ENCODE peak calls at places on chromosomes 1 and 21, in four cellular contexts. X, W, U and S are unnamed samples. For H3K9me3, the result is how much of the 10 kb centered on the place peaks cover.

GRCh38 chr1:212388985-212389716 is 25.5 kb downstream of the PACC1 start:
- ATAC-seq in X (no peak), W (no peak), U (no peak), S (no peak)

GRCh38 chr1:224673161-224673560 is 57.0 kb downstream of the CNIH3 start:
- ATAC-seq in X (no peak), W (no peak), U (no peak), S (no peak)

GRCh38 chr21:44765231-44766013 is 36.2 kb downstream of the UBE2G2 start:
- ATAC-seq in X (peak), W (no peak), U (peak), S (no peak)

GRCh38 chr1:226973898-226974543 is 33.9 kb downstream of the COQ8A start:
- ATAC-seq in X (no peak), W (no peak), U (peak), S (peak)

GRCh38 chr1:68481041-68481440 is 15.8 kb downstream of the DEPDC1 start:
- ATAC-seq in X (no peak), W (no peak), U (no peak), S (no peak)

GRCh38 chr1:24929876-24930702 is at the start of gene RUNX3:
- ATAC-seq in X (peak), W (peak), U (no peak), S (peak)

GRCh38 chr1:66367369-66367768 is 166.6 kb upstream of the SGIP1 start:
- ATAC-seq in X (no peak), W (no peak), U (no peak), S (no peak)

GRCh38 chr1:203199481-203200058 is 13.1 kb upstream of the CHI3L1 start:
- ATAC-seq in X (no peak), W (no peak), U (no peak), S (peak)

GRCh38 chr1:3668585-3669300 is 16.4 kb downstream of the TP73 start:
- ATAC-seq in X (no peak), W (peak), U (peak), S (peak)

GRCh38 chr1:64393790-64394189 is 76.1 kb upstream of the CACHD1 start:
- ATAC-seq in X (no peak), W (no peak), U (no peak), S (no peak)

GRCh38 chr1:234836045-234836681 is 226.2 kb upstream of the IRF2BP2 start:
- ATAC-seq in X (peak), W (no peak), U (no peak), S (no peak)

GRCh38 chr21:24840287-24840686 is 767.0 kb downstream of the MRPL39 start:
- ATAC-seq in X (no peak), W (no peak), U (peak), S (no peak)

GRCh38 chr21:35035581-35035980 is 13.5 kb downstream of the RUNX1 start:
- ATAC-seq in X (no peak), W (no peak), U (no peak), S (no peak)

GRCh38 chr1:155277896-155278688 is 829 bp downstream of the HCN3 start:
- ATAC-seq in X (peak), W (peak), U (peak), S (peak)

GRCh38 chr1:68383092-68383491 is 66.7 kb downstream of the RPE65 start:
- ATAC-seq in X (no peak), W (no peak), U (no peak), S (no peak)

GRCh38 chr1:148318900-148319242 is 164.2 kb downstream of the PPIAL4G start:
- ATAC-seq in X (no peak), W (no peak), U (no peak), S (no peak)

GRCh38 chr1:59025898-59026426 is 242.1 kb upstream of the JUN start:
- ATAC-seq in X (peak), W (no peak), U (no peak), S (no peak)

GRCh38 chr1:220330265-220330664 is 58.0 kb upstream of the RAB3GAP2 start:
- ATAC-seq in X (peak), W (no peak), U (no peak), S (no peak)

GRCh38 chr1:6913086-6913485 is 127.8 kb downstream of the CAMTA1 start:
- ATAC-seq in X (no peak), W (no peak), U (peak), S (no peak)

GRCh38 chr1:240138867-240139266 is 47.2 kb downstream of the FMN2 start:
- ATAC-seq in X (no peak), W (no peak), U (no peak), S (no peak)

GRCh38 chr1:1826356-1827088 is 48.3 kb upstream of the NADK start:
- ATAC-seq in X (no peak), W (no peak), U (no peak), S (no peak)

GRCh38 chr1:43147625-43148319 is 24.3 kb downstream of the EBNA1BP2 start:
- ATAC-seq in X (no peak), W (peak), U (peak), S (peak)

GRCh38 chr1:101410048-101410878 is 173.4 kb downstream of the S1PR1 start:
- ATAC-seq in X (peak), W (no peak), U (no peak), S (no peak)

GRCh38 chr21:39669485-39669884 is 56.7 kb downstream of the B3GALT5 start:
- ATAC-seq in X (no peak), W (no peak), U (no peak), S (no peak)

GRCh38 chr1:115507256-115507589 is 134.5 kb upstream of the VANGL1 start:
- ATAC-seq in X (no peak), W (peak), U (peak), S (no peak)

GRCh38 chr1:89604414-89604735 is 28.5 kb upstream of the LRRC8C start:
- ATAC-seq in X (no peak), W (no peak), U (no peak), S (no peak)

GRCh38 chr1:191618202-191618601 is 540.1 kb upstream of the RGS18 start:
- ATAC-seq in X (no peak), W (no peak), U (no peak), S (no peak)

GRCh38 chr1:203480525-203481084 is 5.0 kb downstream of the PRELP start:
- ATAC-seq in X (peak), W (peak), U (peak), S (peak)

GRCh38 chr21:45916011-45916840 is 65.3 kb upstream of the COL6A1 start:
- ATAC-seq in X (no peak), W (no peak), U (peak), S (no peak)

GRCh38 chr1:156115514-156116374 is 1.2 kb downstream of the LMNA start:
- ATAC-seq in X (peak), W (no peak), U (peak), S (no peak)

GRCh38 chr21:46471514-46471913 is 12.8 kb downstream of the DIP2A start:
- ATAC-seq in X (no peak), W (no peak), U (no peak), S (no peak)

GRCh38 chr1:26360051-26360806 is 6.3 kb upstream of the CRYBG2 start:
- ATAC-seq in X (peak), W (no peak), U (no peak), S (no peak)

GRCh38 chr21:40841524-40842196 is 5.3 kb downstream of the DSCAM start:
- ATAC-seq in X (no peak), W (no peak), U (peak), S (no peak)

GRCh38 chr1:3375256-3375655 is 79.2 kb upstream of the ARHGEF16 start:
- ATAC-seq in X (no peak), W (no peak), U (no peak), S (no peak)

GRCh38 chr1:108053291-108054023 is 88.5 kb upstream of the VAV3 start:
- ATAC-seq in X (no peak), W (no peak), U (no peak), S (peak)

GRCh38 chr1:152928671-152929070 is 18.3 kb upstream of the SPRR5 start:
- ATAC-seq in X (no peak), W (no peak), U (no peak), S (no peak)

GRCh38 chr1:152932170-152932811 is 14.7 kb upstream of the SPRR5 start:
- ATAC-seq in X (peak), W (no peak), U (no peak), S (no peak)

DNA sequence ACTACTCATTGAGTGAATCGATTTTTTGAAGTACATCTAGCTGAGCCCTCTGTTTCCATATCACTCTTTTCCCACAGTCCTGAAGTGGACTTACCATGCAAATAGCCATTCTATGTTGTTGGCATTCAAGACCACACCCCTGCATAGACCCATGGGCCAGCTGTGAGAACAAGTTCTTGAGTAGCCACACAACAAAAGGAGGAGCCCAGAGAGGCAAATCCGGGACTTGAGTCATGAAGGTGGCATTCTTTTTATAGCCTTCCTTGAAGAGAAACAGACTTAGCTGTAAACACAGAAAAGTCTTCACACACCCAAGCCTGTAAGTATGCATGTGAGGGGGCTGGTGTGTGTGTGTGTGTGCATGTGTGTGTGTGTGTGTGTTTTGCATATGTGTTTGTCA is 13.8 kb upstream of the SPRR5 start:
- ATAC-seq in X (no peak), W (no peak), U (no peak), S (no peak)
- H3K9me3 ChIP-seq in X (under half), W (under half), U (under half), S (under half)

DNA sequence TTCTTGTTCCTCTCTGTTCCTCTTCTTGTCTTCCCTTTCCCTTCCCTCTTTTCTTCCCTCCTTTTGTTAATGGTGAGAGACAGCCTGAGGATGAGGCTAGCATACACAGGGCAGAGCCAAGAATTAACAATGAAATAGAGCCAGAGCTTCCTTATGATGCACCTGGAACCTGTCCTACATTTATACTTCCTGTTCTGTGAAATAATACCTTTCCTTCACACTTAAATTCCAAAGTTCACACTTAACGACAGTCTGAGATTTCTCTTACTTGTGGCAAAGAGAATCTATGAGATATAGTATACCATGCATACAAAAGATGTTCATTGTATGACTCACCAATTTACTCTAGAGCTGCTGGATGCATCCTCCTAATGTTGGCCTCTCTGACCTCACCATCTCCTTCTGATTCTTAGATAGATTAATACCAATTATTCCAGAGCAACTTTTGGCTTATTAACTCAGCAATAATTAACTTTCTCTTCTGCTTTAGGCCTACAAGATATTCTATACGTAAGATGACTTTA is 30.8 kb upstream of the TSNAX start:
- ATAC-seq in X (no peak), W (no peak), U (no peak), S (no peak)
- TF ChIP-seq POLR2AphosphoS5 in X (no peak), W (no peak), U (no peak), S (no peak)

GRCh38 chr1:49016030-49016991 is 239.6 kb upstream of the BEND5 start:
- ATAC-seq in X (no peak), W (no peak), U (no peak), S (no peak)
- H3K9me3 ChIP-seq in X (under half), W (under half), U (under half), S (under half)

GRCh38 chr1:32199043-32199716 is 1.2 kb upstream of the CCDC28B start:
- ATAC-seq in X (no peak), W (peak), U (no peak), S (no peak)

GRCh38 chr1:32198237-32199042 is 2.0 kb upstream of the CCDC28B start:
- ATAC-seq in X (no peak), W (no peak), U (no peak), S (no peak)

GRCh38 chr1:32199717-32200072 is 700 bp upstream of the CCDC28B start:
- ATAC-seq in X (no peak), W (peak), U (no peak), S (no peak)

GRCh38 chr1:32201011-32201855 is 838 bp downstream of the CCDC28B start:
- ATAC-seq in X (peak), W (no peak), U (peak), S (peak)

GRCh38 chr1:32200226-32201010 is at the start of gene CCDC28B:
- ATAC-seq in X (peak), W (peak), U (peak), S (peak)
- TF ChIP-seq POLR2AphosphoS5 in X (peak), W (no peak), U (no peak), S (peak)

DNA sequence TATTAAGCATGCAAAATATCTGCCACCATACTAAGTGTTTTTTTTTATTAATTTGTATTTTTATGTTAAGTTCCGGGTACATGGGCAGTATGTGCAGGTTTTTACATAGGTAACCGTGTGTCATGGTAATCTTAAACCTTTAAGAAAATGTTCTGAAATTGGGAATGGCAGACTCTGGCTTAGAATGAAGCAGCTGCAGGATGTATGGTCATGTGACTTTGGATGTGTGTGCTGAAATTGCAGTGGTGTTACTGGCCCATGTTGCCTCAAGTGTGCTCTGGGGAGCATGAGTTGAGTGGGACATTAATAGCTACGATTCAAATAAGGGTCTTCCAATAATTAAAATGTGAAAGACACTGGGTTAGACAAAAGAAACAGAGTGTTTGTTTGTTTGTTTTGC is 6.7 kb downstream of the GRIK1 start:
- ATAC-seq in X (no peak), W (no peak), U (no peak), S (no peak)
- H3K9me3 ChIP-seq in X (under half), W (under half), U (under half), S (under half)

DNA sequence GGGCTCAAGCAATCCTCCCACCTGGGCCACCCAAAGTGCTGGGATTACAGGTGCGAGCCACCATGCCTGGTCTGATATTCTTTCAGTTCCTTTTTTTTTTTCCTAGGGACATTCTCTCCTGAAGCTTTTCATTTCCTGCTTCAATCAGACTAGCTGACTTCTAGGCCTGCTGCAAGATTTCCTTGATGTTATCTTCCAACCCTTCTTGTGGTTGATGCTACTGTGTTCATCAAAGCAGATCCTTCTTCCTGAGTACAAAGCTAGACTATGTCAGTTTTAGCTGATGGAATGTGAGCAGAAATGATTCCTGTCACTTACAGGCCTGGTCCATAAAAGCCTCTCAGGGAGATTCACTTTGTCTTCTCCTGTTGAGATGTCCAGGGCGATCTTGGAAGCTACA is 146.4 kb downstream of the CDC7 start:
- ATAC-seq in X (no peak), W (no peak), U (no peak), S (no peak)
- TF ChIP-seq POLR2AphosphoS5 in X (no peak), W (no peak), U (no peak), S (no peak)

DNA sequence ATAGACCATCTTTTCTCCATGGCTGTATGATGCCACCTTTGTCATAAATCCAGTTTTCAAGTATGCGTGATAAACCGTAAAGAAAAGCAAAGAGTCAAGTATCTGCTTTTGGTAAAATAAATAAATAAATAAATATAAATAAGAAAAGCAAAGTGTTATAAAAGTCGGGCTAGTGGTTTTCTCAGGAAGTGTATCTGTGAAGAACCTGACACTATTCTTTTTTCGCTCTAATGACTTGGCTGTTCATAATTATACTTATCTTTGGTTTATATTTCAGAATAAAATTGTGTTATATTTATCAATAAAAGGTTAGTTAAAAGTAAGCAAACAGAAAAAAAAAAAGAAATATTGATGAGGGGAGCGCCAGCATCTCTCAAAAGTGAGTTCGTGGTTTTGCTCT is 594 bp upstream of the EXO5 start:
- ATAC-seq in X (no peak), W (no peak), U (no peak), S (no peak)
- H3K9me3 ChIP-seq in X (under half), W (under half), U (under half), S (under half)

GRCh38 chr1:164953095-164953494 is 394.1 kb downstream of the PBX1 start:
- ATAC-seq in X (no peak), W (no peak), U (no peak), S (no peak)

GRCh38 chr1:164953815-164954214 is 394.8 kb downstream of the PBX1 start:
- ATAC-seq in X (no peak), W (peak), U (peak), S (no peak)

GRCh38 chr1:164948101-164948500 is 389.1 kb downstream of the PBX1 start:
- ATAC-seq in X (no peak), W (no peak), U (no peak), S (no peak)

GRCh38 chr1:164949758-164950452 is 390.9 kb downstream of the PBX1 start:
- ATAC-seq in X (no peak), W (no peak), U (no peak), S (peak)

DNA sequence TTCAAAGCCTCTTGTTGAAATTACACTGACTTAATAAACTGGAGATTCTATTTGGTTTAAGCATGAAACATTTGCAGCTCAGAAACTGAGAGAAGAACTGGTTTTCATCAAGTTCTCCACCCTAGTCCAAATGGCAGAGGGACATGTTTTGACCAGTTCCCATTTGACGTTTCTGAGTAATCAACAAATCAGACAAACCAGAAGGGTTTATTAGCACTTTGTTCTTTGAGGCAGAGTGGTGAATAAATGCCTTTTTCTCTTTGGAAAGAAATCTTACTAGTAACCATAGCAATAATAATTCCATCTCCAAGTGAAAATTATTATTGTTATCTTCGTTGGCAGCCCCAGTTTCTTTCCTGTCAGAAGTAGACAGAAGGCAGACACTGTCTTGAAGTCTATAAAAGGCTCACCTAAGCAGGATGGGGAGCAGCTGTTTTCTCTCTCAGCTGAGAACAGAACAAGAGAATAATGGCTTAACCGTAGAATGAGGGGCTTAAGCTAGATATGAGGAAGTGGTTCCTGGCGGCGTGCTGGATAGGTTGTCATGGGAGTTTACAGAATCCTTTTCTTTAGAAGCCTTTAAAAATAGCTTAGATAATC is 391.6 kb downstream of the PBX1 start:
- ATAC-seq in X (no peak), W (no peak), U (no peak), S (peak)
- TF ChIP-seq POLR2AphosphoS5 in X (no peak), W (no peak), U (no peak), S (peak)

DNA sequence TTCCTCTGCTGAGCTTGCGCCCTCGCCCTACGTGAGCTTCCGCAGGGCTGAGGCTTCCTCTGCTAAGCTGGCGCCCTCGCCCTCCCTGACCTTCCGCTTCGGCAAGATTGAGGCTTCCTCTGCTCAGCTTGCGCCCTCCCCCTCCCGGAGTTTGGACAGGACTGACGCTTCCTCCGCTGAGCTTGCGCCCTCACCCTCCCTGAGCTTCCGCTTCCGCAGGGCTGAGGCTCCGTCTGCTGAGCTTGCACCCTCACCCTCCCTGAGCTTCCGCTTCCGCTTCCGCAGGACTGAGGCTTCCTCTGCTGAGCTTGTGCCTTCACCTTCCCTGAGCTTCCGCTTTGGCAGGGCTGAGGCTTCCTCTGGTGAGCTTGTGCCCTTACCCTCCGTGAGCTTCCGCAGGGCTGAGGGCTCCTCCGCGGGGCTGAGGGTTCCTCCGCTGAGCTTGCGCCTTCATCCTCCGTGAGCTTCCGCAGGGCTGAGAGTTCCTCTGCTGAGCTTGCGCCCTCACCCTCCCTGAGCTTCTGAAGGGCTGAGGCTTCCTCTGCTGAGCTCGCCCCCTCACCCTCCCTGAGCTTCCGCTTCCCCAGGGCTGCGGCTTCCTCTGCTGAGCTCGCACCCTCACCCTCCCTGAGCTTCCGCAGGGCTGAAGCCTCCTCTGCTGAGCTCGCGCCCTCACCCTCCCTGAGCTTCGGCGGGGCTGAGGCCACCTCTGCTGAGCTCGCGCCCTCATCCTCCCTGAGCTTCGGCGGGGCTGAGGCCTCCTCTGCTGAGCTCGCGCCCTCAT is 753.6 kb upstream of the TPTE start:
- ATAC-seq in X (no peak), W (no peak), U (peak), S (peak)
- H3K9me3 ChIP-seq in X (under half), W (under half), U (under half), S (under half)